ENCODE peak calls at places on chromosomes 3 and 15, in four cellular contexts. O is tibial artery, A is cardiac fibroblast, I is AG04449. G is an unnamed sample.

GRCh38 chr3:20930034-20930433 is 744.0 kb upstream of the SGO1 start:
- DNase-seq in I (no peak), A (peak; percentile 29), O (no peak), G (no peak)

GRCh38 chr3:142691527-142691926 is 32.3 kb upstream of the TRPC1 start:
- DNase-seq in O (no peak), A (no peak), I (no peak), G (no peak)

GRCh38 chr3:139764069-139764905 is 86.5 kb upstream of the NMNAT3 start:
- DNase-seq in A (peak; percentile 19), I (no peak), O (no peak), G (no peak)

GRCh38 chr3:50345586-50345985 is at the start of gene ZMYND10:
- DNase-seq in A (peak; percentile 58), O (no peak), I (no peak), G (peak; percentile 81)

GRCh38 chr3:174951023-174951422 is 91.9 kb downstream of the NAALADL2 start:
- DNase-seq in O (no peak), I (peak; percentile 71), A (peak; percentile 92), G (no peak)

GRCh38 chr3:13709706-13710105 is 160.8 kb downstream of the FBLN2 start:
- DNase-seq in I (no peak), A (no peak), O (peak; percentile 25), G (no peak)

GRCh38 chr3:135141092-135141491 is 346.0 kb downstream of the EPHB1 start:
- DNase-seq in O (no peak), I (no peak), A (no peak), G (no peak)

GRCh38 chr15:50463423-50464358 is 39.5 kb downstream of the USP8 start:
- DNase-seq in O (no peak), I (no peak), A (peak; percentile 60), G (no peak)

GRCh38 chr3:133892546-133893231 is 3.0 kb downstream of the RAB6B start:
- DNase-seq in A (no peak), I (no peak), O (no peak), G (no peak)

GRCh38 chr15:63155486-63155885 is 1.8 kb downstream of the RPS27L start:
- DNase-seq in A (no peak), I (no peak), O (no peak), G (no peak)

GRCh38 chr3:156483426-156483825 is 71.5 kb downstream of the SSR3 start:
- DNase-seq in I (no peak), O (no peak), A (peak; percentile 86), G (no peak)

GRCh38 chr3:124707667-124708066 is 22.6 kb upstream of the UMPS start:
- DNase-seq in A (peak; percentile 90), I (peak; percentile 86), O (no peak), G (no peak)

G was measured in psoas muscle.